ENCODE peak calls at places on chromosomes 1 and 21, in ten cellular contexts. Z is upper lobe of left lung, H is A549, V is tibial nerve, R is GM12878, E is suprapubic skin, T is transverse colon, Y is SK-N-SH, F is stomach, C is H1. P is an unnamed sample.

GRCh38 chr1:200857804-200858203 is 15.0 kb upstream of the GPR25 start:
- DNase-seq in V (no peak), Y (no peak), T (no peak), F (no peak), Z (no peak), C (no peak), E (no peak), R (no peak), H (no peak), P (no peak)

GRCh38 chr1:230086152-230086551 is 19.1 kb downstream of the GALNT2 start:
- DNase-seq in R (no peak), E (no peak), Y (no peak), H (no peak), F (no peak), T (no peak), Z (no peak), C (no peak), V (no peak), P (no peak)

GRCh38 chr1:209046058-209046417 is 537.5 kb upstream of the CAMK1G start:
- DNase-seq in Y (no peak), F (no peak), H (no peak), T (no peak), Z (no peak), C (no peak), E (no peak), V (no peak), R (no peak), P (no peak)

GRCh38 chr1:160083968-160084770 is 2.8 kb downstream of the KCNJ9 start:
- DNase-seq in F (peak; percentile 88), R (no peak), Y (peak; percentile 72), V (peak; percentile 71), Z (peak; percentile 92), H (peak; percentile 76), E (no peak), T (peak; percentile 86), C (no peak), P (peak; percentile 59)

GRCh38 chr21:31991356-31992331 is 118.8 kb downstream of the HUNK start:
- DNase-seq in Y (peak; percentile 34), H (no peak), V (no peak), E (no peak), T (no peak), F (no peak), Z (no peak), R (no peak), C (no peak), P (no peak)

GRCh38 chr1:206694151-206694550 is 9.4 kb downstream of the MAPKAPK2 start:
- DNase-seq in R (no peak), F (no peak), Y (no peak), T (no peak), E (no peak), Z (no peak), H (no peak), V (no peak), C (no peak), P (no peak)

GRCh38 chr1:39845569-39846566 is 37.4 kb downstream of the TRIT1 start:
- DNase-seq in F (peak; percentile 90), C (no peak), H (no peak), T (peak; percentile 92), R (peak; percentile 66), Z (no peak), Y (peak; percentile 84), V (peak; percentile 71), E (peak; percentile 83), P (peak; percentile 78)

GRCh38 chr1:169236143-169236542 is 129.7 kb downstream of the ATP1B1 start:
- DNase-seq in V (peak; percentile 9), F (no peak), C (no peak), R (no peak), Z (no peak), T (no peak), E (no peak), Y (no peak), H (no peak), P (no peak)

GRCh38 chr1:167229719-167230385 is 9.2 kb downstream of the POU2F1 start:
- DNase-seq in V (no peak), Z (no peak), T (no peak), R (no peak), C (no peak), H (peak; percentile 40), E (no peak), Y (no peak), F (no peak), P (no peak)

GRCh38 chr1:54623216-54624007 is at the start of gene FAM151A:
- DNase-seq in Y (no peak), V (no peak), Z (no peak), R (no peak), E (no peak), F (no peak), T (no peak), H (no peak), C (no peak), P (no peak)

DNA sequence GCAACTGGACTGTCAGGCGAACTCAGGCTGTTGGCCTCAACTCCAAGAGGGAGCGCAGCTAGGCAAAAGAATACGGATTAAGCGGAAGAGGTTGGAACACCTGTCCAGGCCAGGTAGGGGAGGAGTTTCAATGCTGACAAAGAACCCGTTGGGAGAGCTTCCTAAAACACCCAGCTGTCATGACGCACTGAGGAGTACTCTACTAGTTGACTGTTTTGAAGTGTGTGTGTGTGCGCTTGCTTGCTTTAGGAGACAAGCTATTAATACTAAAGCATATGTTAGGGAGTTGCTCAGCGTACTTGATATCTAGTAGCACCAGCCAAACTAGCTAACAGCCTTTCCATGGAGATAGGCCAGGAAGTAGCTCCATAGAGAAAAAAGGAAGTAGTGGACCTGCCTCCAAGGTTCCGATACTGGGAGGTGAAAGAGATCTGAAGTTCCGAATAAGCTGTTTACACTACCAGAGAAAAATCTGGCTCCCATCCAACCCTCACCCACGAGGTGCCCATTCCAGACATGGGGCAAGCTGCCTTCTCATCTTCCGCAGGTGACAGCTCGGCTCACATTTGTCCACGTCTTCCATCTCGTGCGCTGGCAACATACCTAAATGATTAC is 974 bp upstream of the FNBP1L start:
- DNase-seq in C (no peak), V (no peak), Z (no peak), E (no peak), H (peak; percentile 26), R (no peak), T (peak; percentile 73), F (peak; percentile 79), Y (no peak), P (peak; percentile 32)
- TF ChIP-seq EP300 in C (no peak), V (no peak), Z (no peak), E (no peak), H (no peak), R (no peak), T (no peak), F (no peak), Y (no peak), P (no peak)

GRCh38 chr1:45303582-45304310 is 22.9 kb upstream of the HPDL start:
- DNase-seq in Z (peak; percentile 98), R (peak; percentile 84), V (peak; percentile 96), C (peak; percentile 91), T (peak; percentile 99), Y (peak; percentile 97), F (peak; percentile 99), E (peak; percentile 99), H (peak; percentile 95), P (peak; percentile 99)

GRCh38 chr1:45306319-45306718 is 20.4 kb upstream of the HPDL start:
- DNase-seq in Z (no peak), Y (no peak), H (no peak), V (no peak), C (no peak), T (no peak), E (no peak), R (peak; percentile 69), F (no peak), P (no peak)

GRCh38 chr1:45305231-45305630 is 21.5 kb upstream of the HPDL start:
- DNase-seq in T (no peak), Z (no peak), R (no peak), H (no peak), E (no peak), V (no peak), Y (no peak), C (no peak), F (no peak), P (no peak)

GRCh38 chr1:45304311-45305081 is 22.2 kb upstream of the HPDL start:
- DNase-seq in Y (peak; percentile 20), F (peak; percentile 47), Z (no peak), T (peak; percentile 54), H (no peak), V (no peak), C (no peak), R (no peak), E (no peak), P (peak; percentile 43)

DNA sequence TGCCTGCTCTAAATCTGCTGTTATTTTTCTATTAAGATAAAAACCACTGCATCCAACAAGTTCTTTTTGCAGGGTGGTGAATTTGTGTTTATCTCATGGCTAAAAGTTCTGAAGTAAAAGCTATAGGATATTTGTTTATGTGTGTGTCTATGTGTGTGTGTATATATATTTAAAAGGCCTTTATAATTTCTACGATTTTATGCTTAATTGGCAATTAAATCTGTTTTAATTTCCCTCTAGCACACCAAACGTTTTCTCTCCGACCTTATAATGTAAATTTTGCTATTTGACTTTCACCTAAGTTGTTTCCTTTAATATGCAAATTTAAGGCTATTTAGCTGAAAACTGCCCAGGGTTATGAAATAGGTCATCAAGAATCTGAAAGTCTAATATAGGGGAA is 19.8 kb upstream of the HPDL start:
- DNase-seq in Z (no peak), Y (no peak), T (no peak), F (no peak), E (no peak), H (no peak), V (no peak), C (no peak), R (no peak), P (no peak)
- TF ChIP-seq EP300 in Z (no peak), Y (no peak), T (no peak), F (no peak), E (no peak), H (no peak), V (no peak), C (no peak), R (no peak), P (no peak)

GRCh38 chr1:228278432-228278941 is 70.6 kb downstream of the OBSCN start:
- DNase-seq in R (no peak), T (no peak), C (no peak), E (no peak), Y (no peak), Z (peak; percentile 81), H (no peak), F (no peak), V (no peak), P (no peak)
- TF ChIP-seq EP300 in R (no peak), T (no peak), C (no peak), E (no peak), Y (no peak), Z (no peak), H (no peak), F (no peak), V (no peak), P (no peak)

DNA sequence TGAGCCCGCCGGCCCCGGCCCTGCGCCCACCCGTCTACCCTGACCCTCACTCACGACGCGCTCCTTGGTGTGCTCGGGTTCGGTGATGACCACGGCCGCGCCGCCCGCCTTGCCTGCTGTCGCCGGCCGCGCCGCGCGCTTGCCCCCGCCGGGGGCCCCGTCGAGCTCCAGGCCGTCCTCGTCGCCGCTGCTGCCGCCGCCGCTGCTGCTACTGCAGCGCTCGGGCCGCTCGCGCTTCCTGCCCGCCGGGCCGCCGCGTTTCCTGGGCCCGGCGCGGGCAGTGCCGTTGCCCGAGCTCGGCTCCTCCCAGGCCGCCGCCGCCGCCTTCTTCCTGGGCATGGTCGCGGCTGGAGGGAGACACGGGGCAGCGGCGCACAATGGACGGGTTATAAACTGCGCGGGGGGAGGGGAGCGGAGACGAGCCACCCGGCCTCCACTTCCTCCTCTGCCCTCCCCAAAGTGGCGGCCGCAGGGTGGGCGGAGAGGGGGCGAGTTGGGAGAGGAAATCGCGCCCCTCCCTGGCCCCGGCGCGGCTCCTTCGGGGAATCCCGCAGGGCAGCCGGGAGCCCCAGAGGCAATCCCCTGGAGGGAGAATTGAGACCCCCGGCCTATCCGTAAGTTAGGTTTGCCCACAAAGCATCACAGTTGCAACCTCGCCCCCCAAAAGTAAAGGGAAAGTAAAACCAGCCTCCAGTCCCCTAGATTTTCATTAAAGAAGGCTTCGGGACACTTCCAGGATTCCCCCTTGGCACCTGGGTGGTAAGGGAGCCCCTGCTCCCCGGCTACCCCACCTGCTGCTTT is 1.1 kb downstream of the RCC2 start:
- DNase-seq in C (no peak), E (peak; percentile 85), F (peak; percentile 69), H (peak; percentile 61), Y (peak; percentile 83), V (peak; percentile 45), T (peak; percentile 78), Z (peak; percentile 91), R (no peak), P (peak; percentile 67)
- TF ChIP-seq EP300 in C (no peak), E (no peak), F (no peak), H (no peak), Y (no peak), V (no peak), T (no peak), Z (no peak), R (no peak), P (no peak)